ENCODE peak calls at places on chromosomes 4 and X, in ten cellular contexts. A, L, M, S, R, U, B, Y, C and T are unnamed samples.
A peak's percentile ranks its signal among the peaks of the same experiment; 100 is the strongest.

GRCh38 chr4:26762650-26763049 is 98.0 kb upstream of the STIM2 start:
- DNase-seq in A (no peak), L (peak; percentile 48), M (no peak), S (no peak), R (no peak), U (no peak), B (peak; percentile 76), Y (no peak), C (no peak), T (no peak)

GRCh38 chrX:133250184-133251080 is 32.3 kb upstream of the TFDP3 start:
- DNase-seq in A (no peak), L (no peak), M (no peak), S (no peak), R (no peak), U (peak; percentile 15), B (no peak), Y (no peak), C (no peak), T (no peak)

GRCh38 chr4:53706422-53707032 is 115.2 kb upstream of the LNX1 start:
- DNase-seq in A (peak; percentile 40), L (peak; percentile 65), M (no peak), S (no peak), R (no peak), U (peak; percentile 49), B (peak; percentile 60), Y (peak; percentile 72), C (no peak), T (peak; percentile 38)

GRCh38 chr4:85522836-85523235 is 47.9 kb downstream of the ARHGAP24 start:
- DNase-seq in A (no peak), L (no peak), M (no peak), S (no peak), R (no peak), U (no peak), B (no peak), Y (no peak), C (no peak), T (no peak)

GRCh38 chr4:111433436-111433835 is 711.8 kb upstream of the FAM241A start:
- DNase-seq in A (no peak), L (peak; percentile 31), M (no peak), S (no peak), R (no peak), U (peak; percentile 9), B (no peak), Y (no peak), C (no peak), T (no peak)

GRCh38 chr4:108049406-108049805 is 59.7 kb downstream of the HADH start:
- DNase-seq in A (no peak), L (no peak), M (peak; percentile 73), S (no peak), R (no peak), U (no peak), B (no peak), Y (no peak), C (no peak), T (no peak)

GRCh38 chrX:48938721-48939416 is 18.5 kb downstream of the OTUD5 start:
- DNase-seq in A (no peak), L (no peak), M (peak; percentile 59), S (no peak), R (no peak), U (no peak), B (no peak), Y (no peak), C (no peak), T (no peak)

GRCh38 chr4:163467371-163467770 is 6.2 kb downstream of the TKTL2 start:
- DNase-seq in A (no peak), L (peak; percentile 20), M (no peak), S (no peak), R (no peak), U (no peak), B (no peak), Y (no peak), C (no peak), T (no peak)

GRCh38 chrX:40943093-40943641 is 142.1 kb upstream of the USP9X start:
- DNase-seq in A (no peak), L (no peak), M (no peak), S (no peak), R (no peak), U (no peak), B (no peak), Y (no peak), C (no peak), T (no peak)

GRCh38 chrX:155216940-155217450 is 735 bp downstream of the VBP1 start:
- DNase-seq in A (no peak), L (no peak), M (no peak), S (no peak), R (no peak), U (no peak), B (peak; percentile 76), Y (peak; percentile 20), C (no peak), T (peak; percentile 19)

GRCh38 chr4:167111622-167112021 is 122.7 kb downstream of the SPOCK3 start:
- DNase-seq in A (no peak), L (peak; percentile 62), M (no peak), S (no peak), R (no peak), U (no peak), B (no peak), Y (no peak), C (no peak), T (no peak)

GRCh38 chrX:103396186-103396585 is 19.8 kb downstream of the BEX3 start:
- DNase-seq in A (no peak), L (no peak), M (no peak), S (no peak), R (no peak), U (no peak), B (no peak), Y (no peak), C (no peak), T (no peak)

GRCh38 chr4:31328921-31329320 is 608.8 kb downstream of the PCDH7 start:
- DNase-seq in A (no peak), L (no peak), M (no peak), S (peak; percentile 1), R (no peak), U (no peak), B (no peak), Y (no peak), C (no peak), T (no peak)

GRCh38 chrX:111854778-111855490 is 21.0 kb upstream of the TRPC5OS start:
- DNase-seq in A (no peak), L (peak; percentile 81), M (no peak), S (no peak), R (no peak), U (peak; percentile 11), B (peak; percentile 59), Y (no peak), C (no peak), T (no peak)

GRCh38 chr4:65983062-65983461 is 312.8 kb upstream of the EPHA5 start:
- DNase-seq in A (no peak), L (no peak), M (no peak), S (no peak), R (no peak), U (no peak), B (no peak), Y (no peak), C (no peak), T (no peak)

GRCh38 chr4:124135409-124135813 is 577.1 kb downstream of the ANKRD50 start:
- DNase-seq in A (no peak), L (no peak), M (no peak), S (no peak), R (no peak), U (no peak), B (no peak), Y (no peak), C (no peak), T (no peak)

GRCh38 chr4:82706349-82707000 is 92.1 kb downstream of the SCD5 start:
- DNase-seq in A (no peak), L (no peak), M (no peak), S (no peak), R (peak; percentile 53), U (no peak), B (no peak), Y (no peak), C (no peak), T (no peak)

GRCh38 chr4:85107553-85107952 is 141.1 kb upstream of the WDFY3 start:
- DNase-seq in A (no peak), L (peak; percentile 60), M (no peak), S (no peak), R (no peak), U (peak; percentile 12), B (no peak), Y (no peak), C (no peak), T (no peak)

GRCh38 chr4:153987291-153987690 is 198.4 kb upstream of the SFRP2 start:
- DNase-seq in A (no peak), L (peak; percentile 11), M (no peak), S (no peak), R (no peak), U (no peak), B (no peak), Y (no peak), C (no peak), T (no peak)

GRCh38 chrX:153580700-153581386 is 18.1 kb downstream of the CCNQ start:
- DNase-seq in A (no peak), L (no peak), M (no peak), S (no peak), R (no peak), U (no peak), B (peak; percentile 32), Y (no peak), C (no peak), T (no peak)

GRCh38 chrX:13389501-13389900 is 69.6 kb upstream of the ATXN3L start:
- DNase-seq in A (no peak), L (no peak), M (no peak), S (no peak), R (no peak), U (no peak), B (no peak), Y (no peak), C (no peak), T (no peak)

GRCh38 chr4:41541697-41542096 is 3.7 kb downstream of the LIMCH1 start:
- DNase-seq in A (no peak), L (no peak), M (no peak), S (no peak), R (no peak), U (no peak), B (no peak), Y (no peak), C (no peak), T (no peak)

GRCh38 chr4:20493761-20494353 is 206.4 kb upstream of the PACRGL start:
- DNase-seq in A (no peak), L (peak; percentile 43), M (no peak), S (no peak), R (no peak), U (no peak), B (no peak), Y (no peak), C (no peak), T (peak; percentile 42)

GRCh38 chr4:113756005-113756410 is 5.5 kb downstream of the CAMK2D start:
- DNase-seq in A (no peak), L (peak; percentile 70), M (no peak), S (no peak), R (no peak), U (no peak), B (no peak), Y (peak; percentile 20), C (no peak), T (no peak)

GRCh38 chrX:50779694-50780093 is 34.3 kb downstream of the SHROOM4 start:
- DNase-seq in A (no peak), L (no peak), M (no peak), S (no peak), R (no peak), U (no peak), B (no peak), Y (no peak), C (no peak), T (no peak)

GRCh38 chr4:71268156-71268555 is 70.7 kb upstream of the SLC4A4 start:
- DNase-seq in A (no peak), L (no peak), M (no peak), S (no peak), R (no peak), U (no peak), B (no peak), Y (no peak), C (no peak), T (no peak)